ENCODE peak calls at places on chromosomes 7 and 10, in four cellular contexts. U is AG09319, N is C1 segment of cervical spinal cord, X is GM12865. T is an unnamed sample.
A peak's percentile ranks its signal among the peaks of the same experiment; 100 is the strongest.

GRCh38 chr7:91835191-91836064 is 45.1 kb downstream of the MTERF1 start:
- DNase-seq in U (no peak), N (no peak), X (no peak), T (no peak)

GRCh38 chr7:68186072-68186471 is 1189.4 kb downstream of the TYW1 start:
- DNase-seq in U (no peak), N (no peak), X (no peak), T (no peak)

GRCh38 chr7:101576993-101577392 is 52.1 kb downstream of the MYL10 start:
- DNase-seq in U (no peak), N (no peak), X (no peak), T (no peak)

GRCh38 chr10:59508296-59508695 is 145.9 kb upstream of the FAM13C start:
- DNase-seq in U (no peak), N (no peak), X (no peak), T (no peak)

GRCh38 chr10:116654816-116655215 is 34.1 kb downstream of the PNLIPRP2 start:
- DNase-seq in U (no peak), N (no peak), X (peak; percentile 7), T (no peak)

GRCh38 chr10:43585046-43585445 is 10.6 kb upstream of the ZNF239 start:
- DNase-seq in U (no peak), N (no peak), X (no peak), T (no peak)

GRCh38 chr10:4672199-4672598 is 153.8 kb upstream of the AKR1E2 start:
- DNase-seq in U (no peak), N (no peak), X (no peak), T (no peak)

GRCh38 chr7:5793361-5794072 is 12.1 kb upstream of the RNF216 start:
- DNase-seq in U (no peak), N (no peak), X (no peak), T (no peak)

GRCh38 chr7:74464931-74465906 is 11.5 kb downstream of the GTF2IRD1 start:
- DNase-seq in U (no peak), N (no peak), X (no peak), T (no peak)

T was measured in omental fat pad.